ENCODE peak calls at places on chromosomes 3 and 15, in seven cellular contexts. One of them, this sample, is unnamed.

GRCh38 chr3:132199451-132199850 is 117.8 kb upstream of the ACP3 start:
- DNase-seq in NCI-H1930: no peak
- DNase-seq in iris pigment epithelial cell: no peak
- DNase-seq in H9: no peak
- DNase-seq in NCI-H1092 treated with DMSO at 0.1 percent for 48 hours: no peak
- DNase-seq in AML-193: no peak
- DNase-seq in activated CD4-positive, alpha-beta T cell treated with anti-CD3 and anti-CD28 coated beads for 24 hours: no peak
- DNase-seq in this sample: no peak

GRCh38 chr3:138257986-138258385 is 70.9 kb downstream of the ARMC8 start:
- DNase-seq in AML-193: no peak
- DNase-seq in NCI-H1930: no peak
- DNase-seq in activated CD4-positive, alpha-beta T cell treated with anti-CD3 and anti-CD28 coated beads for 24 hours: no peak
- DNase-seq in iris pigment epithelial cell: no peak
- DNase-seq in H9: no peak
- DNase-seq in NCI-H1092 treated with DMSO at 0.1 percent for 48 hours: no peak
- DNase-seq in this sample: no peak

GRCh38 chr3:32817561-32818430 is at the start of gene TRIM71:
- DNase-seq in NCI-H1930: no peak
- DNase-seq in H9: no peak
- DNase-seq in iris pigment epithelial cell: no peak
- DNase-seq in AML-193: no peak
- DNase-seq in activated CD4-positive, alpha-beta T cell treated with anti-CD3 and anti-CD28 coated beads for 24 hours: peak
- DNase-seq in NCI-H1092 treated with DMSO at 0.1 percent for 48 hours: peak
- DNase-seq in this sample: no peak

GRCh38 chr3:153897025-153897723 is 224.0 kb upstream of the ARHGEF26 start:
- DNase-seq in activated CD4-positive, alpha-beta T cell treated with anti-CD3 and anti-CD28 coated beads for 24 hours: no peak
- DNase-seq in NCI-H1092 treated with DMSO at 0.1 percent for 48 hours: no peak
- DNase-seq in H9: no peak
- DNase-seq in AML-193: no peak
- DNase-seq in iris pigment epithelial cell: no peak
- DNase-seq in NCI-H1930: no peak
- DNase-seq in this sample: no peak

GRCh38 chr3:128287161-128287560 is 133.9 kb downstream of the EEFSEC start:
- DNase-seq in AML-193: no peak
- DNase-seq in iris pigment epithelial cell: no peak
- DNase-seq in NCI-H1092 treated with DMSO at 0.1 percent for 48 hours: no peak
- DNase-seq in H9: peak
- DNase-seq in NCI-H1930: no peak
- DNase-seq in activated CD4-positive, alpha-beta T cell treated with anti-CD3 and anti-CD28 coated beads for 24 hours: no peak
- DNase-seq in this sample: no peak

GRCh38 chr3:196093271-196094111 is 11.6 kb upstream of the TFRC start:
- DNase-seq in activated CD4-positive, alpha-beta T cell treated with anti-CD3 and anti-CD28 coated beads for 24 hours: no peak
- DNase-seq in NCI-H1092 treated with DMSO at 0.1 percent for 48 hours: no peak
- DNase-seq in AML-193: peak
- DNase-seq in H9: no peak
- DNase-seq in iris pigment epithelial cell: peak
- DNase-seq in NCI-H1930: no peak
- DNase-seq in this sample: no peak

GRCh38 chr3:126394179-126394976 is at the start of gene CFAP100:
- DNase-seq in AML-193: no peak
- DNase-seq in iris pigment epithelial cell: peak
- DNase-seq in activated CD4-positive, alpha-beta T cell treated with anti-CD3 and anti-CD28 coated beads for 24 hours: no peak
- DNase-seq in NCI-H1930: peak
- DNase-seq in H9: peak
- DNase-seq in NCI-H1092 treated with DMSO at 0.1 percent for 48 hours: peak
- DNase-seq in this sample: no peak

GRCh38 chr3:66423791-66424190 is 77.0 kb downstream of the LRIG1 start:
- DNase-seq in NCI-H1092 treated with DMSO at 0.1 percent for 48 hours: no peak
- DNase-seq in iris pigment epithelial cell: peak
- DNase-seq in AML-193: no peak
- DNase-seq in H9: no peak
- DNase-seq in activated CD4-positive, alpha-beta T cell treated with anti-CD3 and anti-CD28 coated beads for 24 hours: no peak
- DNase-seq in NCI-H1930: no peak
- DNase-seq in this sample: no peak

GRCh38 chr3:40299721-40300335 is 9.7 kb upstream of the EIF1B start:
- DNase-seq in activated CD4-positive, alpha-beta T cell treated with anti-CD3 and anti-CD28 coated beads for 24 hours: no peak
- DNase-seq in AML-193: peak
- DNase-seq in iris pigment epithelial cell: peak
- DNase-seq in H9: no peak
- DNase-seq in NCI-H1092 treated with DMSO at 0.1 percent for 48 hours: no peak
- DNase-seq in NCI-H1930: no peak
- DNase-seq in this sample: no peak

GRCh38 chr15:24039683-24040082 is 352.6 kb upstream of the NDN start:
- DNase-seq in iris pigment epithelial cell: no peak
- DNase-seq in NCI-H1930: no peak
- DNase-seq in AML-193: no peak
- DNase-seq in activated CD4-positive, alpha-beta T cell treated with anti-CD3 and anti-CD28 coated beads for 24 hours: no peak
- DNase-seq in H9: no peak
- DNase-seq in NCI-H1092 treated with DMSO at 0.1 percent for 48 hours: no peak
- DNase-seq in this sample: no peak

GRCh38 chr15:73800662-73801345 is 47.7 kb upstream of the INSYN1 start:
- DNase-seq in AML-193: no peak
- DNase-seq in activated CD4-positive, alpha-beta T cell treated with anti-CD3 and anti-CD28 coated beads for 24 hours: no peak
- DNase-seq in H9: no peak
- DNase-seq in NCI-H1930: no peak
- DNase-seq in NCI-H1092 treated with DMSO at 0.1 percent for 48 hours: peak
- DNase-seq in iris pigment epithelial cell: peak
- DNase-seq in this sample: no peak

GRCh38 chr3:132464066-132464465 is 46.8 kb downstream of the DNAJC13 start:
- DNase-seq in activated CD4-positive, alpha-beta T cell treated with anti-CD3 and anti-CD28 coated beads for 24 hours: no peak
- DNase-seq in H9: no peak
- DNase-seq in NCI-H1092 treated with DMSO at 0.1 percent for 48 hours: no peak
- DNase-seq in NCI-H1930: no peak
- DNase-seq in AML-193: no peak
- DNase-seq in iris pigment epithelial cell: peak
- DNase-seq in this sample: no peak

GRCh38 chr15:64688179-64688578 is 87.2 kb downstream of the RBPMS2 start:
- DNase-seq in activated CD4-positive, alpha-beta T cell treated with anti-CD3 and anti-CD28 coated beads for 24 hours: no peak
- DNase-seq in NCI-H1092 treated with DMSO at 0.1 percent for 48 hours: no peak
- DNase-seq in NCI-H1930: no peak
- DNase-seq in iris pigment epithelial cell: no peak
- DNase-seq in H9: no peak
- DNase-seq in AML-193: no peak
- DNase-seq in this sample: no peak

GRCh38 chr15:43376017-43376705 is 5.3 kb downstream of the TUBGCP4 start:
- DNase-seq in AML-193: peak
- DNase-seq in iris pigment epithelial cell: peak
- DNase-seq in H9: peak
- DNase-seq in activated CD4-positive, alpha-beta T cell treated with anti-CD3 and anti-CD28 coated beads for 24 hours: no peak
- DNase-seq in NCI-H1930: peak
- DNase-seq in NCI-H1092 treated with DMSO at 0.1 percent for 48 hours: peak
- DNase-seq in this sample: peak

GRCh38 chr3:120608506-120608905 is 12.4 kb downstream of the NDUFB4 start:
- DNase-seq in activated CD4-positive, alpha-beta T cell treated with anti-CD3 and anti-CD28 coated beads for 24 hours: no peak
- DNase-seq in NCI-H1092 treated with DMSO at 0.1 percent for 48 hours: no peak
- DNase-seq in AML-193: no peak
- DNase-seq in NCI-H1930: no peak
- DNase-seq in iris pigment epithelial cell: no peak
- DNase-seq in H9: no peak
- DNase-seq in this sample: peak

GRCh38 chr15:32818758-32819405 is 101.1 kb downstream of the GREM1 start:
- DNase-seq in activated CD4-positive, alpha-beta T cell treated with anti-CD3 and anti-CD28 coated beads for 24 hours: no peak
- DNase-seq in H9: no peak
- DNase-seq in NCI-H1092 treated with DMSO at 0.1 percent for 48 hours: peak
- DNase-seq in iris pigment epithelial cell: no peak
- DNase-seq in NCI-H1930: peak
- DNase-seq in AML-193: no peak
- DNase-seq in this sample: no peak

GRCh38 chr3:8864570-8865350 is 95.3 kb upstream of the OXTR start:
- DNase-seq in H9: no peak
- DNase-seq in activated CD4-positive, alpha-beta T cell treated with anti-CD3 and anti-CD28 coated beads for 24 hours: no peak
- DNase-seq in NCI-H1930: no peak
- DNase-seq in iris pigment epithelial cell: no peak
- DNase-seq in AML-193: no peak
- DNase-seq in NCI-H1092 treated with DMSO at 0.1 percent for 48 hours: no peak
- DNase-seq in this sample: no peak

GRCh38 chr3:65438612-65439011 is 600.1 kb downstream of the MAGI1 start:
- DNase-seq in AML-193: no peak
- DNase-seq in NCI-H1092 treated with DMSO at 0.1 percent for 48 hours: no peak
- DNase-seq in activated CD4-positive, alpha-beta T cell treated with anti-CD3 and anti-CD28 coated beads for 24 hours: no peak
- DNase-seq in iris pigment epithelial cell: no peak
- DNase-seq in H9: no peak
- DNase-seq in NCI-H1930: no peak
- DNase-seq in this sample: no peak

GRCh38 chr3:100875239-100875638 is 118.0 kb downstream of the ABI3BP start:
- DNase-seq in NCI-H1930: no peak
- DNase-seq in NCI-H1092 treated with DMSO at 0.1 percent for 48 hours: peak
- DNase-seq in H9: no peak
- DNase-seq in activated CD4-positive, alpha-beta T cell treated with anti-CD3 and anti-CD28 coated beads for 24 hours: no peak
- DNase-seq in iris pigment epithelial cell: peak
- DNase-seq in AML-193: no peak
- DNase-seq in this sample: peak

GRCh38 chr15:62067448-62068044 is 769 bp downstream of the C2CD4A start:
- DNase-seq in NCI-H1092 treated with DMSO at 0.1 percent for 48 hours: no peak
- DNase-seq in activated CD4-positive, alpha-beta T cell treated with anti-CD3 and anti-CD28 coated beads for 24 hours: no peak
- DNase-seq in H9: peak
- DNase-seq in iris pigment epithelial cell: no peak
- DNase-seq in AML-193: no peak
- DNase-seq in NCI-H1930: no peak
- DNase-seq in this sample: peak

GRCh38 chr3:63670544-63670943 is 18.1 kb downstream of the SNTN start:
- DNase-seq in H9: no peak
- DNase-seq in activated CD4-positive, alpha-beta T cell treated with anti-CD3 and anti-CD28 coated beads for 24 hours: no peak
- DNase-seq in NCI-H1930: no peak
- DNase-seq in NCI-H1092 treated with DMSO at 0.1 percent for 48 hours: no peak
- DNase-seq in AML-193: no peak
- DNase-seq in iris pigment epithelial cell: no peak
- DNase-seq in this sample: no peak

GRCh38 chr3:48820626-48821324 is 26.9 kb downstream of the PRKAR2A start:
- DNase-seq in NCI-H1930: no peak
- DNase-seq in activated CD4-positive, alpha-beta T cell treated with anti-CD3 and anti-CD28 coated beads for 24 hours: no peak
- DNase-seq in NCI-H1092 treated with DMSO at 0.1 percent for 48 hours: no peak
- DNase-seq in iris pigment epithelial cell: peak
- DNase-seq in H9: no peak
- DNase-seq in AML-193: no peak
- DNase-seq in this sample: no peak

GRCh38 chr3:114218006-114218405 is 19.4 kb downstream of the ZNF80 start:
- DNase-seq in NCI-H1930: no peak
- DNase-seq in AML-193: no peak
- DNase-seq in iris pigment epithelial cell: no peak
- DNase-seq in NCI-H1092 treated with DMSO at 0.1 percent for 48 hours: no peak
- DNase-seq in activated CD4-positive, alpha-beta T cell treated with anti-CD3 and anti-CD28 coated beads for 24 hours: no peak
- DNase-seq in H9: no peak
- DNase-seq in this sample: no peak

GRCh38 chr3:170414202-170414663 is 4.4 kb upstream of the CLDN11 start:
- DNase-seq in activated CD4-positive, alpha-beta T cell treated with anti-CD3 and anti-CD28 coated beads for 24 hours: no peak
- DNase-seq in NCI-H1930: peak
- DNase-seq in NCI-H1092 treated with DMSO at 0.1 percent for 48 hours: peak
- DNase-seq in iris pigment epithelial cell: peak
- DNase-seq in H9: no peak
- DNase-seq in AML-193: peak
- DNase-seq in this sample: peak

GRCh38 chr3:125160911-125161371 is 51.6 kb downstream of the SLC12A8 start:
- DNase-seq in iris pigment epithelial cell: no peak
- DNase-seq in AML-193: no peak
- DNase-seq in NCI-H1930: no peak
- DNase-seq in activated CD4-positive, alpha-beta T cell treated with anti-CD3 and anti-CD28 coated beads for 24 hours: no peak
- DNase-seq in NCI-H1092 treated with DMSO at 0.1 percent for 48 hours: no peak
- DNase-seq in H9: no peak
- DNase-seq in this sample: no peak

GRCh38 chr15:79615754-79616153 is 183.6 kb downstream of the MINAR1 start:
- DNase-seq in NCI-H1930: no peak
- DNase-seq in AML-193: no peak
- DNase-seq in H9: no peak
- DNase-seq in iris pigment epithelial cell: no peak
- DNase-seq in NCI-H1092 treated with DMSO at 0.1 percent for 48 hours: no peak
- DNase-seq in activated CD4-positive, alpha-beta T cell treated with anti-CD3 and anti-CD28 coated beads for 24 hours: no peak
- DNase-seq in this sample: no peak

GRCh38 chr15:99019558-99020540 is 12.3 kb upstream of the PGPEP1L start:
- DNase-seq in H9: no peak
- DNase-seq in NCI-H1092 treated with DMSO at 0.1 percent for 48 hours: no peak
- DNase-seq in NCI-H1930: no peak
- DNase-seq in iris pigment epithelial cell: peak
- DNase-seq in activated CD4-positive, alpha-beta T cell treated with anti-CD3 and anti-CD28 coated beads for 24 hours: no peak
- DNase-seq in AML-193: no peak
- DNase-seq in this sample: peak

GRCh38 chr3:129605593-129606521 is 619 bp downstream of the PLXND1 start:
- DNase-seq in AML-193: peak
- DNase-seq in H9: peak
- DNase-seq in NCI-H1930: no peak
- DNase-seq in activated CD4-positive, alpha-beta T cell treated with anti-CD3 and anti-CD28 coated beads for 24 hours: no peak
- DNase-seq in iris pigment epithelial cell: peak
- DNase-seq in NCI-H1092 treated with DMSO at 0.1 percent for 48 hours: peak
- DNase-seq in this sample: peak

GRCh38 chr3:157248590-157249425 is 88.9 kb upstream of the CCNL1 start:
- DNase-seq in H9: no peak
- DNase-seq in activated CD4-positive, alpha-beta T cell treated with anti-CD3 and anti-CD28 coated beads for 24 hours: no peak
- DNase-seq in AML-193: no peak
- DNase-seq in NCI-H1092 treated with DMSO at 0.1 percent for 48 hours: no peak
- DNase-seq in iris pigment epithelial cell: peak
- DNase-seq in NCI-H1930: no peak
- DNase-seq in this sample: no peak

GRCh38 chr3:151792411-151792810 is 21.5 kb upstream of the AADAC start:
- DNase-seq in activated CD4-positive, alpha-beta T cell treated with anti-CD3 and anti-CD28 coated beads for 24 hours: no peak
- DNase-seq in NCI-H1092 treated with DMSO at 0.1 percent for 48 hours: no peak
- DNase-seq in iris pigment epithelial cell: no peak
- DNase-seq in AML-193: no peak
- DNase-seq in H9: no peak
- DNase-seq in NCI-H1930: no peak
- DNase-seq in this sample: no peak

GRCh38 chr3:136350557-136350956 is 100.4 kb downstream of the PCCB start:
- DNase-seq in iris pigment epithelial cell: peak
- DNase-seq in NCI-H1930: no peak
- DNase-seq in AML-193: no peak
- DNase-seq in H9: no peak
- DNase-seq in NCI-H1092 treated with DMSO at 0.1 percent for 48 hours: no peak
- DNase-seq in activated CD4-positive, alpha-beta T cell treated with anti-CD3 and anti-CD28 coated beads for 24 hours: no peak
- DNase-seq in this sample: no peak

GRCh38 chr3:169562988-169563774 is 100.3 kb downstream of the MECOM start:
- DNase-seq in AML-193: no peak
- DNase-seq in iris pigment epithelial cell: no peak
- DNase-seq in NCI-H1092 treated with DMSO at 0.1 percent for 48 hours: peak
- DNase-seq in NCI-H1930: no peak
- DNase-seq in H9: no peak
- DNase-seq in activated CD4-positive, alpha-beta T cell treated with anti-CD3 and anti-CD28 coated beads for 24 hours: no peak
- DNase-seq in this sample: no peak

GRCh38 chr3:23776352-23776891 is 29.3 kb upstream of the UBE2E1 start:
- DNase-seq in AML-193: no peak
- DNase-seq in H9: no peak
- DNase-seq in activated CD4-positive, alpha-beta T cell treated with anti-CD3 and anti-CD28 coated beads for 24 hours: no peak
- DNase-seq in NCI-H1092 treated with DMSO at 0.1 percent for 48 hours: no peak
- DNase-seq in iris pigment epithelial cell: peak
- DNase-seq in NCI-H1930: no peak
- DNase-seq in this sample: no peak

GRCh38 chr3:56775356-56775914 is 26.3 kb downstream of the ARHGEF3 start:
- DNase-seq in iris pigment epithelial cell: no peak
- DNase-seq in NCI-H1092 treated with DMSO at 0.1 percent for 48 hours: no peak
- DNase-seq in NCI-H1930: no peak
- DNase-seq in H9: no peak
- DNase-seq in activated CD4-positive, alpha-beta T cell treated with anti-CD3 and anti-CD28 coated beads for 24 hours: no peak
- DNase-seq in AML-193: no peak
- DNase-seq in this sample: no peak

GRCh38 chr15:49190586-49190985 is 20.5 kb downstream of the GALK2 start:
- DNase-seq in NCI-H1092 treated with DMSO at 0.1 percent for 48 hours: no peak
- DNase-seq in H9: no peak
- DNase-seq in activated CD4-positive, alpha-beta T cell treated with anti-CD3 and anti-CD28 coated beads for 24 hours: no peak
- DNase-seq in NCI-H1930: no peak
- DNase-seq in AML-193: peak
- DNase-seq in iris pigment epithelial cell: no peak
- DNase-seq in this sample: no peak

GRCh38 chr3:133890037-133890436 is 5.6 kb downstream of the RAB6B start:
- DNase-seq in AML-193: no peak
- DNase-seq in NCI-H1930: no peak
- DNase-seq in H9: no peak
- DNase-seq in activated CD4-positive, alpha-beta T cell treated with anti-CD3 and anti-CD28 coated beads for 24 hours: no peak
- DNase-seq in iris pigment epithelial cell: no peak
- DNase-seq in NCI-H1092 treated with DMSO at 0.1 percent for 48 hours: no peak
- DNase-seq in this sample: no peak

GRCh38 chr15:39362832-39363561 is 217.9 kb upstream of the THBS1 start:
- DNase-seq in NCI-H1930: no peak
- DNase-seq in iris pigment epithelial cell: peak
- DNase-seq in activated CD4-positive, alpha-beta T cell treated with anti-CD3 and anti-CD28 coated beads for 24 hours: no peak
- DNase-seq in AML-193: no peak
- DNase-seq in NCI-H1092 treated with DMSO at 0.1 percent for 48 hours: peak
- DNase-seq in H9: no peak
- DNase-seq in this sample: no peak

GRCh38 chr3:55488398-55489055 is 1.4 kb upstream of the WNT5A start:
- DNase-seq in iris pigment epithelial cell: peak
- DNase-seq in NCI-H1930: no peak
- DNase-seq in AML-193: no peak
- DNase-seq in NCI-H1092 treated with DMSO at 0.1 percent for 48 hours: no peak
- DNase-seq in H9: peak
- DNase-seq in activated CD4-positive, alpha-beta T cell treated with anti-CD3 and anti-CD28 coated beads for 24 hours: no peak
- DNase-seq in this sample: no peak